ENCODE peak calls at places on chromosomes 11 and 22, in nine cellular contexts. G, O, C, J, E, R, L, Q and U are unnamed samples.

GRCh38 chr22:44395116-44396005 is 82.6 kb upstream of the SHISAL1 start:
- DNase-seq in O (no peak), J (peak; percentile 66), G (no peak), C (peak; percentile 44), Q (no peak), E (no peak), R (no peak), L (no peak), U (peak; percentile 41)

GRCh38 chr11:61700221-61700620 is 20.0 kb downstream of the DAGLA start:
- DNase-seq in R (no peak), Q (peak; percentile 44), L (no peak), G (peak; percentile 38), C (no peak), J (no peak), E (peak; percentile 36), O (no peak), U (peak; percentile 87)

GRCh38 chr11:117824571-117825537 is at the start of gene FXYD2:
- DNase-seq in O (no peak), G (no peak), R (no peak), L (peak; percentile 62), E (no peak), C (peak; percentile 79), J (peak; percentile 74), Q (no peak), U (no peak)

GRCh38 chr11:9625158-9625557 is 38.7 kb upstream of the SWAP70 start:
- DNase-seq in R (no peak), Q (peak; percentile 28), O (no peak), L (no peak), J (no peak), E (no peak), C (no peak), G (no peak), U (no peak)

GRCh38 chr11:62497132-62497915 is 49.3 kb downstream of the AHNAK start:
- DNase-seq in O (peak; percentile 34), J (no peak), C (no peak), Q (peak; percentile 30), E (peak; percentile 52), L (no peak), R (no peak), G (peak; percentile 74), U (no peak)

GRCh38 chr11:58958500-58958899 is 19.2 kb downstream of the GLYATL1 start:
- DNase-seq in Q (no peak), C (no peak), R (no peak), L (peak; percentile 14), O (no peak), E (no peak), J (no peak), G (peak; percentile 12), U (no peak)

GRCh38 chr11:18650859-18651557 is 16.9 kb upstream of the SPTY2D1 start:
- DNase-seq in E (peak; percentile 45), J (no peak), O (peak; percentile 23), G (peak; percentile 69), Q (peak; percentile 11), C (peak; percentile 62), R (no peak), L (no peak), U (no peak)

GRCh38 chr11:76604081-76604601 is 66.4 kb downstream of the LRRC32 start:
- DNase-seq in G (no peak), O (peak; percentile 20), J (peak; percentile 70), R (no peak), E (no peak), Q (no peak), L (peak; percentile 16), C (no peak), U (no peak)

GRCh38 chr11:117072517-117073218 is 25.6 kb downstream of the SIK3 start:
- DNase-seq in G (peak; percentile 91), E (peak; percentile 92), J (no peak), L (no peak), C (no peak), R (peak; percentile 79), Q (no peak), O (no peak), U (no peak)

GRCh38 chr11:34344410-34345011 is 13.3 kb downstream of the ABTB2 start:
- DNase-seq in J (no peak), E (no peak), G (peak; percentile 51), R (no peak), L (no peak), O (no peak), Q (no peak), C (no peak), U (peak; percentile 84)

GRCh38 chr11:33065445-33066178 is 26.2 kb downstream of the TCP11L1 start:
- DNase-seq in G (peak; percentile 28), R (no peak), L (peak; percentile 47), C (no peak), J (no peak), E (peak; percentile 65), Q (peak; percentile 67), O (peak; percentile 44), U (no peak)

GRCh38 chr11:39078465-39078864 is 2381.0 kb downstream of the LRRC4C start:
- DNase-seq in C (no peak), R (no peak), G (no peak), E (no peak), L (no peak), Q (no peak), J (no peak), O (no peak), U (no peak)

GRCh38 chr11:2587976-2588748 is 111.6 kb downstream of the KCNQ1OT1 start:
- DNase-seq in L (no peak), G (no peak), O (no peak), J (no peak), R (no peak), E (no peak), Q (no peak), C (no peak), U (no peak)

GRCh38 chr11:126006068-126006467 is 56.6 kb downstream of the CDON start:
- DNase-seq in R (no peak), G (no peak), J (no peak), Q (no peak), E (no peak), O (no peak), C (no peak), L (no peak), U (no peak)

GRCh38 chr11:48052183-48053040 is 72.1 kb downstream of the PTPRJ start:
- DNase-seq in C (no peak), E (peak; percentile 58), L (no peak), J (peak; percentile 46), O (no peak), R (peak; percentile 8), G (peak; percentile 19), Q (peak; percentile 84), U (peak; percentile 73)

GRCh38 chr11:124657922-124658321 is 15.6 kb downstream of the SIAE start:
- DNase-seq in Q (no peak), C (no peak), O (no peak), R (no peak), G (no peak), E (no peak), L (no peak), J (no peak), U (no peak)

GRCh38 chr11:124661553-124661952 is 12.0 kb downstream of the SIAE start:
- DNase-seq in G (no peak), L (no peak), C (no peak), R (no peak), Q (no peak), J (no peak), E (no peak), O (no peak), U (no peak)

GRCh38 chr11:124662111-124662510 is 11.4 kb downstream of the SIAE start:
- DNase-seq in J (no peak), E (no peak), R (no peak), O (no peak), Q (no peak), L (no peak), C (no peak), G (no peak), U (no peak)

GRCh38 chr11:124656759-124657627 is 16.5 kb downstream of the SIAE start:
- DNase-seq in C (no peak), R (no peak), O (no peak), Q (no peak), J (no peak), L (no peak), G (no peak), E (peak; percentile 53), U (no peak)
- H3K4me3 ChIP-seq in C (no peak overlapping the region), R (no peak overlapping the region), O (no peak overlapping the region), Q (no peak overlapping the region), J (no peak overlapping the region), L (no peak overlapping the region), G (no peak overlapping the region), E (no peak overlapping the region), U (no peak overlapping the region)

DNA sequence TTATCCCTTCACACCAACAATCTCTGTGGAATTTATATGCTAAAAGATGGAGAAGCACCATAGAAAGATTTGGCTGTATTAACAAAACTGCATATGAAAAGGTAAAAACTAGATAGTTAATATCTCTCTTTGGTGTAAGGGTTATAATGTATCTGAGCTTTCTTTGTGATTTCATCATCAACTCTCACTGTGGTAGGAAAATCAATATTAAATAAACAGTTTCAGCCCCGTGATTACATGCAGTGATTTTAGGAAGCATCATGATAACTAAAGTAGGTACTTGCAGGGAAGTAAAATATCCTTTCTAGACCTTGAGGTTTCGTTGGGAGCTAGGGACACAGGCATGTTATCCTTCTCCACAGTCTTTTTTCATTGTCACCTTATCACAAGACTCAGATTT is 2.7 kb downstream of the BMAL1 start:
- DNase-seq in O (no peak), E (no peak), L (no peak), Q (no peak), G (no peak), J (no peak), C (no peak), R (no peak), U (no peak)
- H3K4me3 ChIP-seq in O (no peak overlapping the region), E (no peak overlapping the region), L (no peak overlapping the region), Q (no peak overlapping the region), G (no peak overlapping the region), J (no peak overlapping the region), C (no peak overlapping the region), R (no peak overlapping the region), U (no peak overlapping the region)

GRCh38 chr22:46262449-46263207 is 515 bp downstream of the PKDREJ start:
- DNase-seq in E (peak; percentile 40), J (no peak), G (no peak), L (peak; percentile 69), R (no peak), O (no peak), C (peak; percentile 78), Q (no peak), U (no peak)

GRCh38 chr22:46259374-46259773 is 3.8 kb downstream of the PKDREJ start:
- DNase-seq in J (no peak), R (no peak), Q (no peak), E (no peak), C (no peak), L (no peak), G (no peak), O (no peak), U (no peak)

GRCh38 chr22:46260038-46260437 is 3.1 kb downstream of the PKDREJ start:
- DNase-seq in E (no peak), Q (no peak), O (no peak), J (no peak), R (no peak), G (no peak), C (no peak), L (no peak), U (no peak)

GRCh38 chr22:46267431-46268279 is at the start of gene TTC38:
- DNase-seq in L (peak; percentile 96), C (peak; percentile 94), E (peak; percentile 78), R (peak; percentile 13), O (peak; percentile 85), J (peak; percentile 94), G (peak; percentile 75), Q (peak; percentile 92), U (no peak)

GRCh38 chr22:46263208-46263575 is at the start of gene PKDREJ:
- DNase-seq in O (no peak), R (no peak), Q (no peak), J (no peak), C (no peak), G (no peak), L (no peak), E (no peak), U (no peak)
- H3K4me3 ChIP-seq in O (no peak within 1 kb of the TSS), R (no peak within 1 kb of the TSS), Q (peak within 1 kb of the TSS; percentile 37), J (peak within 1 kb of the TSS; percentile 70), C (peak within 1 kb of the TSS; percentile 18), G (no peak within 1 kb of the TSS), L (no peak within 1 kb of the TSS), E (no peak within 1 kb of the TSS), U (peak within 1 kb of the TSS; percentile 13)

GRCh38 chr11:68437927-68438657 is 22.5 kb upstream of the PPP6R3 start:
- DNase-seq in L (no peak), C (no peak), R (no peak), J (no peak), E (no peak), G (no peak), O (no peak), Q (no peak), U (peak; percentile 40)
- H3K4me3 ChIP-seq in L (no peak overlapping the region), C (no peak overlapping the region), R (no peak overlapping the region), J (no peak overlapping the region), E (no peak overlapping the region), G (no peak overlapping the region), O (no peak overlapping the region), Q (no peak overlapping the region), U (no peak overlapping the region)